ENCODE peak calls at places on chromosomes 7 and 10, in four cellular contexts. One of them, this sample, is unnamed.

GRCh38 chr7:128284102-128284501 is 43.0 kb downstream of the LEP start:
- DNase-seq in effector CD4-positive, alpha-beta T cell: no peak
- DNase-seq in DMS 273 treated with DMSO at 0.1 percent for 48 hours: no peak
- DNase-seq in ovary: no peak
- DNase-seq in this sample: no peak

GRCh38 chr10:17206210-17206709 is 4.8 kb upstream of the TRDMT1 start:
- DNase-seq in effector CD4-positive, alpha-beta T cell: peak; percentile 58
- DNase-seq in DMS 273 treated with DMSO at 0.1 percent for 48 hours: no peak
- DNase-seq in ovary: no peak
- DNase-seq in this sample: peak; percentile 74

GRCh38 chr10:4270116-4270515 is 485.1 kb upstream of the KLF6 start:
- DNase-seq in effector CD4-positive, alpha-beta T cell: no peak
- DNase-seq in ovary: no peak
- DNase-seq in DMS 273 treated with DMSO at 0.1 percent for 48 hours: no peak
- DNase-seq in this sample: no peak

GRCh38 chr7:67636363-67637355 is 640.0 kb downstream of the TYW1 start:
- DNase-seq in effector CD4-positive, alpha-beta T cell: no peak
- DNase-seq in ovary: no peak
- DNase-seq in DMS 273 treated with DMSO at 0.1 percent for 48 hours: peak; percentile 13
- DNase-seq in this sample: no peak

GRCh38 chr10:36450385-36450784 is 675.0 kb upstream of the ANKRD30A start:
- DNase-seq in effector CD4-positive, alpha-beta T cell: no peak
- DNase-seq in ovary: no peak
- DNase-seq in DMS 273 treated with DMSO at 0.1 percent for 48 hours: no peak
- DNase-seq in this sample: no peak

GRCh38 chr7:91567111-91568012 is 303.1 kb downstream of the FZD1 start:
- DNase-seq in DMS 273 treated with DMSO at 0.1 percent for 48 hours: no peak
- DNase-seq in effector CD4-positive, alpha-beta T cell: no peak
- DNase-seq in ovary: no peak
- DNase-seq in this sample: no peak

GRCh38 chr10:68423522-68423921 is 16.4 kb upstream of the RUFY2 start:
- DNase-seq in DMS 273 treated with DMSO at 0.1 percent for 48 hours: no peak
- DNase-seq in effector CD4-positive, alpha-beta T cell: peak; percentile 6
- DNase-seq in ovary: no peak
- DNase-seq in this sample: no peak

GRCh38 chr7:144164784-144165183 is 18.5 kb upstream of the CTAGE4 start:
- DNase-seq in effector CD4-positive, alpha-beta T cell: no peak
- DNase-seq in DMS 273 treated with DMSO at 0.1 percent for 48 hours: no peak
- DNase-seq in ovary: no peak
- DNase-seq in this sample: no peak

GRCh38 chr7:93030605-93031225 is 87.1 kb downstream of the SAMD9 start:
- DNase-seq in ovary: no peak
- DNase-seq in DMS 273 treated with DMSO at 0.1 percent for 48 hours: no peak
- DNase-seq in effector CD4-positive, alpha-beta T cell: no peak
- DNase-seq in this sample: no peak

GRCh38 chr10:75662715-75663114 is 231.3 kb downstream of the LRMDA start:
- DNase-seq in effector CD4-positive, alpha-beta T cell: no peak
- DNase-seq in DMS 273 treated with DMSO at 0.1 percent for 48 hours: no peak
- DNase-seq in ovary: peak; percentile 75
- DNase-seq in this sample: no peak

GRCh38 chr10:128734161-128734560 is 607.9 kb upstream of the MKI67 start:
- DNase-seq in DMS 273 treated with DMSO at 0.1 percent for 48 hours: no peak
- DNase-seq in ovary: no peak
- DNase-seq in effector CD4-positive, alpha-beta T cell: no peak
- DNase-seq in this sample: no peak

GRCh38 chr10:60430017-60430416 is 40.3 kb upstream of the ANK3 start:
- DNase-seq in effector CD4-positive, alpha-beta T cell: no peak
- DNase-seq in ovary: no peak
- DNase-seq in DMS 273 treated with DMSO at 0.1 percent for 48 hours: no peak
- DNase-seq in this sample: no peak

GRCh38 chr7:104805449-104806317 is 208.3 kb upstream of the KMT2E start:
- DNase-seq in DMS 273 treated with DMSO at 0.1 percent for 48 hours: peak; percentile 49
- DNase-seq in ovary: no peak
- DNase-seq in effector CD4-positive, alpha-beta T cell: no peak
- DNase-seq in this sample: no peak

GRCh38 chr10:26524161-26524831 is 86.2 kb downstream of the APBB1IP start:
- DNase-seq in DMS 273 treated with DMSO at 0.1 percent for 48 hours: no peak
- DNase-seq in ovary: no peak
- DNase-seq in effector CD4-positive, alpha-beta T cell: no peak
- DNase-seq in this sample: no peak

GRCh38 chr7:40659231-40659630 is 524.4 kb downstream of the SUGCT start:
- DNase-seq in DMS 273 treated with DMSO at 0.1 percent for 48 hours: no peak
- DNase-seq in effector CD4-positive, alpha-beta T cell: no peak
- DNase-seq in ovary: no peak
- DNase-seq in this sample: no peak

GRCh38 chr7:108454674-108455523 is 1.3 kb downstream of the NRCAM start:
- DNase-seq in DMS 273 treated with DMSO at 0.1 percent for 48 hours: peak; percentile 72
- DNase-seq in ovary: no peak
- DNase-seq in effector CD4-positive, alpha-beta T cell: no peak
- DNase-seq in this sample: no peak

GRCh38 chr10:46518028-46518725 is 38.3 kb downstream of the GPRIN2 start:
- DNase-seq in DMS 273 treated with DMSO at 0.1 percent for 48 hours: no peak
- DNase-seq in ovary: peak; percentile 4
- DNase-seq in effector CD4-positive, alpha-beta T cell: no peak
- DNase-seq in this sample: no peak

GRCh38 chr10:101923212-101923611 is 79.6 kb upstream of the KCNIP2 start:
- DNase-seq in effector CD4-positive, alpha-beta T cell: no peak
- DNase-seq in DMS 273 treated with DMSO at 0.1 percent for 48 hours: no peak
- DNase-seq in ovary: no peak
- DNase-seq in this sample: no peak

GRCh38 chr10:12042409-12042796 is 206 bp downstream of the UPF2 start:
- DNase-seq in DMS 273 treated with DMSO at 0.1 percent for 48 hours: no peak
- DNase-seq in ovary: peak; percentile 47
- DNase-seq in effector CD4-positive, alpha-beta T cell: peak; percentile 37
- DNase-seq in this sample: peak; percentile 58

GRCh38 chr7:100396421-100396982 is 23.2 kb downstream of the PILRA start:
- DNase-seq in effector CD4-positive, alpha-beta T cell: no peak
- DNase-seq in ovary: no peak
- DNase-seq in DMS 273 treated with DMSO at 0.1 percent for 48 hours: no peak
- DNase-seq in this sample: peak; percentile 22

GRCh38 chr7:124992881-124993562 is 63.4 kb upstream of the POT1 start:
- DNase-seq in effector CD4-positive, alpha-beta T cell: no peak
- DNase-seq in ovary: no peak
- DNase-seq in DMS 273 treated with DMSO at 0.1 percent for 48 hours: no peak
- DNase-seq in this sample: no peak

This sample was measured in CD8-positive, alpha-beta memory T cell.